ENCODE peak calls at places on chromosomes 3 and 15, in eight cellular contexts. One of them, this sample, is unnamed.
A peak's percentile ranks its signal among the peaks of the same experiment; 100 is the strongest.

GRCh38 chr3:33717616-33717865 is 513 bp downstream of the CLASP2 start:
- DNase-seq in HFF-Myc: no peak
- DNase-seq in SJSA1: no peak
- DNase-seq in AG10803: no peak
- DNase-seq in activated CD4-positive, alpha-beta T cell treated with anti-CD3 and anti-CD28 coated beads for 36 hours: peak; percentile 75
- DNase-seq in smooth muscle cell of the brain vasculature: peak; percentile 17
- DNase-seq in NCI-H526: no peak
- DNase-seq in ecto neural progenitor cell: peak; percentile 84
- DNase-seq in this sample: no peak

GRCh38 chr15:79093352-79093935 is 2.9 kb upstream of the RASGRF1 start:
- DNase-seq in HFF-Myc: no peak
- DNase-seq in SJSA1: no peak
- DNase-seq in AG10803: no peak
- DNase-seq in activated CD4-positive, alpha-beta T cell treated with anti-CD3 and anti-CD28 coated beads for 36 hours: no peak
- DNase-seq in smooth muscle cell of the brain vasculature: no peak
- DNase-seq in NCI-H526: no peak
- DNase-seq in ecto neural progenitor cell: peak; percentile 22
- DNase-seq in this sample: no peak

GRCh38 chr3:54232618-54233017 is 110.3 kb downstream of the CACNA2D3 start:
- DNase-seq in HFF-Myc: no peak
- DNase-seq in SJSA1: no peak
- DNase-seq in AG10803: no peak
- DNase-seq in activated CD4-positive, alpha-beta T cell treated with anti-CD3 and anti-CD28 coated beads for 36 hours: no peak
- DNase-seq in smooth muscle cell of the brain vasculature: no peak
- DNase-seq in NCI-H526: no peak
- DNase-seq in ecto neural progenitor cell: no peak
- DNase-seq in this sample: no peak

GRCh38 chr15:63382966-63383710 is 1.5 kb upstream of the CA12 start:
- DNase-seq in HFF-Myc: no peak
- DNase-seq in SJSA1: no peak
- DNase-seq in AG10803: no peak
- DNase-seq in activated CD4-positive, alpha-beta T cell treated with anti-CD3 and anti-CD28 coated beads for 36 hours: no peak
- DNase-seq in smooth muscle cell of the brain vasculature: no peak
- DNase-seq in NCI-H526: no peak
- DNase-seq in ecto neural progenitor cell: no peak
- DNase-seq in this sample: no peak

GRCh38 chr15:55256281-55257013 is 33.2 kb downstream of the RAB27A start:
- DNase-seq in HFF-Myc: no peak
- DNase-seq in SJSA1: no peak
- DNase-seq in AG10803: no peak
- DNase-seq in activated CD4-positive, alpha-beta T cell treated with anti-CD3 and anti-CD28 coated beads for 36 hours: peak; percentile 36
- DNase-seq in smooth muscle cell of the brain vasculature: no peak
- DNase-seq in NCI-H526: no peak
- DNase-seq in ecto neural progenitor cell: no peak
- DNase-seq in this sample: no peak

GRCh38 chr3:126442849-126443229 is 32.9 kb downstream of the ZXDC start:
- DNase-seq in HFF-Myc: no peak
- DNase-seq in SJSA1: no peak
- DNase-seq in AG10803: no peak
- DNase-seq in activated CD4-positive, alpha-beta T cell treated with anti-CD3 and anti-CD28 coated beads for 36 hours: no peak
- DNase-seq in smooth muscle cell of the brain vasculature: no peak
- DNase-seq in NCI-H526: no peak
- DNase-seq in ecto neural progenitor cell: no peak
- DNase-seq in this sample: no peak

GRCh38 chr3:174936590-174936989 is 77.5 kb downstream of the NAALADL2 start:
- DNase-seq in HFF-Myc: no peak
- DNase-seq in SJSA1: no peak
- DNase-seq in AG10803: no peak
- DNase-seq in activated CD4-positive, alpha-beta T cell treated with anti-CD3 and anti-CD28 coated beads for 36 hours: no peak
- DNase-seq in smooth muscle cell of the brain vasculature: no peak
- DNase-seq in NCI-H526: no peak
- DNase-seq in ecto neural progenitor cell: no peak
- DNase-seq in this sample: no peak

GRCh38 chr15:40844543-40844981 is 714 bp downstream of the SPINT1 start:
- DNase-seq in HFF-Myc: no peak
- DNase-seq in SJSA1: no peak
- DNase-seq in AG10803: no peak
- DNase-seq in activated CD4-positive, alpha-beta T cell treated with anti-CD3 and anti-CD28 coated beads for 36 hours: peak; percentile 66
- DNase-seq in smooth muscle cell of the brain vasculature: no peak
- DNase-seq in NCI-H526: peak; percentile 73
- DNase-seq in ecto neural progenitor cell: peak; percentile 67
- DNase-seq in this sample: no peak

GRCh38 chr15:37056168-37056893 is 44.0 kb downstream of the MEIS2 start:
- DNase-seq in HFF-Myc: no peak
- DNase-seq in SJSA1: no peak
- DNase-seq in AG10803: no peak
- DNase-seq in activated CD4-positive, alpha-beta T cell treated with anti-CD3 and anti-CD28 coated beads for 36 hours: no peak
- DNase-seq in smooth muscle cell of the brain vasculature: no peak
- DNase-seq in NCI-H526: no peak
- DNase-seq in ecto neural progenitor cell: no peak
- DNase-seq in this sample: no peak

GRCh38 chr15:75648156-75649000 is 666 bp downstream of the SNX33 start:
- DNase-seq in HFF-Myc: no peak
- DNase-seq in SJSA1: peak; percentile 50
- DNase-seq in AG10803: peak; percentile 44
- DNase-seq in activated CD4-positive, alpha-beta T cell treated with anti-CD3 and anti-CD28 coated beads for 36 hours: peak; percentile 30
- DNase-seq in smooth muscle cell of the brain vasculature: no peak
- DNase-seq in NCI-H526: no peak
- DNase-seq in ecto neural progenitor cell: no peak
- DNase-seq in this sample: no peak

GRCh38 chr3:4953119-4953518 is 26.1 kb upstream of the BHLHE40 start:
- DNase-seq in HFF-Myc: no peak
- DNase-seq in SJSA1: no peak
- DNase-seq in AG10803: peak; percentile 25
- DNase-seq in activated CD4-positive, alpha-beta T cell treated with anti-CD3 and anti-CD28 coated beads for 36 hours: no peak
- DNase-seq in smooth muscle cell of the brain vasculature: no peak
- DNase-seq in NCI-H526: no peak
- DNase-seq in ecto neural progenitor cell: no peak
- DNase-seq in this sample: no peak

GRCh38 chr15:50116477-50116876 is 2.6 kb downstream of the ATP8B4 start:
- DNase-seq in HFF-Myc: no peak
- DNase-seq in SJSA1: peak; percentile 31
- DNase-seq in AG10803: peak; percentile 31
- DNase-seq in activated CD4-positive, alpha-beta T cell treated with anti-CD3 and anti-CD28 coated beads for 36 hours: peak; percentile 33
- DNase-seq in smooth muscle cell of the brain vasculature: no peak
- DNase-seq in NCI-H526: peak; percentile 65
- DNase-seq in ecto neural progenitor cell: no peak
- DNase-seq in this sample: no peak

GRCh38 chr15:23565395-23566069 is at the start of gene MKRN3:
- DNase-seq in HFF-Myc: peak; percentile 64
- DNase-seq in SJSA1: peak; percentile 2
- DNase-seq in AG10803: peak; percentile 79
- DNase-seq in activated CD4-positive, alpha-beta T cell treated with anti-CD3 and anti-CD28 coated beads for 36 hours: peak; percentile 53
- DNase-seq in smooth muscle cell of the brain vasculature: no peak
- DNase-seq in NCI-H526: peak; percentile 93
- DNase-seq in ecto neural progenitor cell: no peak
- DNase-seq in this sample: no peak

GRCh38 chr3:12307136-12307535 is 18.3 kb downstream of the PPARG start:
- DNase-seq in HFF-Myc: no peak
- DNase-seq in SJSA1: no peak
- DNase-seq in AG10803: no peak
- DNase-seq in activated CD4-positive, alpha-beta T cell treated with anti-CD3 and anti-CD28 coated beads for 36 hours: no peak
- DNase-seq in smooth muscle cell of the brain vasculature: no peak
- DNase-seq in NCI-H526: no peak
- DNase-seq in ecto neural progenitor cell: no peak
- DNase-seq in this sample: no peak

GRCh38 chr15:69881760-69882159 is 216.0 kb downstream of the TLE3 start:
- DNase-seq in HFF-Myc: no peak
- DNase-seq in SJSA1: no peak
- DNase-seq in AG10803: no peak
- DNase-seq in activated CD4-positive, alpha-beta T cell treated with anti-CD3 and anti-CD28 coated beads for 36 hours: no peak
- DNase-seq in smooth muscle cell of the brain vasculature: no peak
- DNase-seq in NCI-H526: peak; percentile 42
- DNase-seq in ecto neural progenitor cell: no peak
- DNase-seq in this sample: no peak

GRCh38 chr3:181844227-181844626 is 132.5 kb downstream of the SOX2 start:
- DNase-seq in HFF-Myc: no peak
- DNase-seq in SJSA1: no peak
- DNase-seq in AG10803: no peak
- DNase-seq in activated CD4-positive, alpha-beta T cell treated with anti-CD3 and anti-CD28 coated beads for 36 hours: no peak
- DNase-seq in smooth muscle cell of the brain vasculature: no peak
- DNase-seq in NCI-H526: no peak
- DNase-seq in ecto neural progenitor cell: no peak
- DNase-seq in this sample: no peak

GRCh38 chr15:40248006-40248783 is 9.3 kb downstream of the PAK6 start:
- DNase-seq in HFF-Myc: no peak
- DNase-seq in SJSA1: no peak
- DNase-seq in AG10803: no peak
- DNase-seq in activated CD4-positive, alpha-beta T cell treated with anti-CD3 and anti-CD28 coated beads for 36 hours: no peak
- DNase-seq in smooth muscle cell of the brain vasculature: no peak
- DNase-seq in NCI-H526: no peak
- DNase-seq in ecto neural progenitor cell: no peak
- DNase-seq in this sample: no peak

GRCh38 chr3:49411550-49411967 is 217 bp downstream of the RHOA start:
- DNase-seq in HFF-Myc: no peak
- DNase-seq in SJSA1: no peak
- DNase-seq in AG10803: no peak
- DNase-seq in activated CD4-positive, alpha-beta T cell treated with anti-CD3 and anti-CD28 coated beads for 36 hours: peak; percentile 74
- DNase-seq in smooth muscle cell of the brain vasculature: no peak
- DNase-seq in NCI-H526: peak; percentile 62
- DNase-seq in ecto neural progenitor cell: no peak
- DNase-seq in this sample: no peak

GRCh38 chr3:172753125-172753524 is 2.6 kb downstream of the ECT2 start:
- DNase-seq in HFF-Myc: no peak
- DNase-seq in SJSA1: no peak
- DNase-seq in AG10803: no peak
- DNase-seq in activated CD4-positive, alpha-beta T cell treated with anti-CD3 and anti-CD28 coated beads for 36 hours: no peak
- DNase-seq in smooth muscle cell of the brain vasculature: no peak
- DNase-seq in NCI-H526: no peak
- DNase-seq in ecto neural progenitor cell: no peak
- DNase-seq in this sample: no peak

GRCh38 chr15:94671845-94672524 is 440.6 kb downstream of the MCTP2 start:
- DNase-seq in HFF-Myc: no peak
- DNase-seq in SJSA1: no peak
- DNase-seq in AG10803: no peak
- DNase-seq in activated CD4-positive, alpha-beta T cell treated with anti-CD3 and anti-CD28 coated beads for 36 hours: no peak
- DNase-seq in smooth muscle cell of the brain vasculature: peak; percentile 24
- DNase-seq in NCI-H526: peak; percentile 91
- DNase-seq in ecto neural progenitor cell: peak; percentile 68
- DNase-seq in this sample: no peak

GRCh38 chr3:16140116-16140893 is 34.2 kb upstream of the GALNT15 start:
- DNase-seq in HFF-Myc: no peak
- DNase-seq in SJSA1: peak; percentile 89
- DNase-seq in AG10803: peak; percentile 83
- DNase-seq in activated CD4-positive, alpha-beta T cell treated with anti-CD3 and anti-CD28 coated beads for 36 hours: no peak
- DNase-seq in smooth muscle cell of the brain vasculature: no peak
- DNase-seq in NCI-H526: no peak
- DNase-seq in ecto neural progenitor cell: no peak
- DNase-seq in this sample: no peak

GRCh38 chr15:91839867-91840266 is 13.6 kb upstream of the SLCO3A1 start:
- DNase-seq in HFF-Myc: no peak
- DNase-seq in SJSA1: no peak
- DNase-seq in AG10803: no peak
- DNase-seq in activated CD4-positive, alpha-beta T cell treated with anti-CD3 and anti-CD28 coated beads for 36 hours: no peak
- DNase-seq in smooth muscle cell of the brain vasculature: no peak
- DNase-seq in NCI-H526: no peak
- DNase-seq in ecto neural progenitor cell: no peak
- DNase-seq in this sample: no peak

GRCh38 chr3:36488077-36488789 is 107.9 kb downstream of the STAC start:
- DNase-seq in HFF-Myc: no peak
- DNase-seq in SJSA1: no peak
- DNase-seq in AG10803: peak; percentile 54
- DNase-seq in activated CD4-positive, alpha-beta T cell treated with anti-CD3 and anti-CD28 coated beads for 36 hours: no peak
- DNase-seq in smooth muscle cell of the brain vasculature: no peak
- DNase-seq in NCI-H526: peak; percentile 74
- DNase-seq in ecto neural progenitor cell: no peak
- DNase-seq in this sample: no peak

GRCh38 chr3:161163297-161163696 is 57.8 kb upstream of the NMD3 start:
- DNase-seq in HFF-Myc: peak; percentile 75
- DNase-seq in SJSA1: peak; percentile 83
- DNase-seq in AG10803: peak; percentile 88
- DNase-seq in activated CD4-positive, alpha-beta T cell treated with anti-CD3 and anti-CD28 coated beads for 36 hours: no peak
- DNase-seq in smooth muscle cell of the brain vasculature: no peak
- DNase-seq in NCI-H526: no peak
- DNase-seq in ecto neural progenitor cell: no peak
- DNase-seq in this sample: no peak

GRCh38 chr15:27495963-27496459 is 525.0 kb downstream of the GABRG3 start:
- DNase-seq in HFF-Myc: no peak
- DNase-seq in SJSA1: no peak
- DNase-seq in AG10803: no peak
- DNase-seq in activated CD4-positive, alpha-beta T cell treated with anti-CD3 and anti-CD28 coated beads for 36 hours: no peak
- DNase-seq in smooth muscle cell of the brain vasculature: no peak
- DNase-seq in NCI-H526: no peak
- DNase-seq in ecto neural progenitor cell: no peak
- DNase-seq in this sample: no peak

GRCh38 chr3:72010044-72010443 is 225.1 kb upstream of the PROK2 start:
- DNase-seq in HFF-Myc: no peak
- DNase-seq in SJSA1: no peak
- DNase-seq in AG10803: peak; percentile 35
- DNase-seq in activated CD4-positive, alpha-beta T cell treated with anti-CD3 and anti-CD28 coated beads for 36 hours: peak; percentile 48
- DNase-seq in smooth muscle cell of the brain vasculature: no peak
- DNase-seq in NCI-H526: no peak
- DNase-seq in ecto neural progenitor cell: no peak
- DNase-seq in this sample: no peak

This sample was measured in cerebellar nuclear complex.